ENCODE peak calls at places on chromosomes 11 and 22, in four cellular contexts. One of them, this sample, is unnamed.
A peak's percentile ranks its signal among the peaks of the same experiment; 100 is the strongest.

GRCh38 chr11:9790703-9791102 is 126.8 kb downstream of the SWAP70 start:
- DNase-seq in body of pancreas: no peak
- DNase-seq in vagina: no peak
- DNase-seq in SW480: no peak
- DNase-seq in this sample: no peak

GRCh38 chr22:23750744-23751440 is at the start of gene ZNF70:
- DNase-seq in vagina: no peak
- DNase-seq in body of pancreas: peak; percentile 95
- DNase-seq in SW480: peak; percentile 86
- DNase-seq in this sample: peak; percentile 89

GRCh38 chr11:94067010-94067409 is 45.9 kb downstream of the HEPHL1 start:
- DNase-seq in SW480: no peak
- DNase-seq in vagina: no peak
- DNase-seq in body of pancreas: no peak
- DNase-seq in this sample: no peak

GRCh38 chr22:45240810-45241631 is at the start of gene KIAA0930:
- DNase-seq in SW480: peak; percentile 63
- DNase-seq in vagina: no peak
- DNase-seq in body of pancreas: peak; percentile 81
- DNase-seq in this sample: peak; percentile 97

GRCh38 chr11:73428227-73428626 is 52.0 kb downstream of the RELT start:
- DNase-seq in vagina: no peak
- DNase-seq in SW480: no peak
- DNase-seq in body of pancreas: no peak
- DNase-seq in this sample: no peak

GRCh38 chr11:68315581-68315920 is 3.2 kb downstream of the LRP5 start:
- DNase-seq in SW480: no peak
- DNase-seq in vagina: no peak
- DNase-seq in body of pancreas: no peak
- DNase-seq in this sample: no peak

GRCh38 chr22:30565341-30565740 is 9.1 kb downstream of the GAL3ST1 start:
- DNase-seq in SW480: no peak
- DNase-seq in body of pancreas: no peak
- DNase-seq in vagina: no peak
- DNase-seq in this sample: peak; percentile 51

GRCh38 chr22:20128902-20129746 is 2.5 kb upstream of the ZDHHC8 start:
- DNase-seq in SW480: peak; percentile 35
- DNase-seq in vagina: no peak
- DNase-seq in body of pancreas: peak; percentile 40
- DNase-seq in this sample: peak; percentile 51

GRCh38 chr11:93614111-93614784 is 47.2 kb upstream of the CEP295 start:
- DNase-seq in body of pancreas: no peak
- DNase-seq in SW480: no peak
- DNase-seq in vagina: no peak
- DNase-seq in this sample: no peak

GRCh38 chr22:50270302-50271010 is at the start of gene MAPK11:
- DNase-seq in vagina: no peak
- DNase-seq in body of pancreas: peak; percentile 73
- DNase-seq in SW480: no peak
- DNase-seq in this sample: peak; percentile 72

GRCh38 chr11:124717421-124717785 is 22.3 kb upstream of the NRGN start:
- DNase-seq in vagina: no peak
- DNase-seq in SW480: no peak
- DNase-seq in body of pancreas: no peak
- DNase-seq in this sample: no peak

GRCh38 chr22:26690654-26691376 is 33.4 kb downstream of the MIAT start:
- DNase-seq in SW480: no peak
- DNase-seq in vagina: no peak
- DNase-seq in body of pancreas: no peak
- DNase-seq in this sample: no peak

GRCh38 chr11:45209904-45210699 is 63.7 kb downstream of the PRDM11 start:
- DNase-seq in vagina: peak; percentile 97
- DNase-seq in body of pancreas: peak; percentile 73
- DNase-seq in SW480: no peak
- DNase-seq in this sample: peak; percentile 29

GRCh38 chr22:38316340-38317236 is 645 bp downstream of the CSNK1E start:
- DNase-seq in SW480: peak; percentile 36
- DNase-seq in body of pancreas: peak; percentile 66
- DNase-seq in vagina: no peak
- DNase-seq in this sample: peak; percentile 67

GRCh38 chr11:128518493-128519207 is 68.7 kb downstream of the ETS1 start:
- DNase-seq in vagina: no peak
- DNase-seq in SW480: no peak
- DNase-seq in body of pancreas: no peak
- DNase-seq in this sample: no peak

GRCh38 chr22:21816787-21817496 is 50.5 kb downstream of the MAPK1 start:
- DNase-seq in SW480: no peak
- DNase-seq in body of pancreas: peak; percentile 53
- DNase-seq in vagina: no peak
- DNase-seq in this sample: peak; percentile 89

GRCh38 chr11:34600339-34601084 is 20.4 kb upstream of the EHF start:
- DNase-seq in body of pancreas: peak; percentile 90
- DNase-seq in vagina: no peak
- DNase-seq in SW480: peak; percentile 92
- DNase-seq in this sample: no peak

GRCh38 chr11:76788661-76789442 is 5.7 kb downstream of the TSKU start:
- DNase-seq in SW480: peak; percentile 78
- DNase-seq in vagina: no peak
- DNase-seq in body of pancreas: peak; percentile 57
- DNase-seq in this sample: no peak

GRCh38 chr11:83782329-83782728 is 496.2 kb upstream of the CCDC90B start:
- DNase-seq in body of pancreas: no peak
- DNase-seq in SW480: no peak
- DNase-seq in vagina: no peak
- DNase-seq in this sample: no peak

GRCh38 chr11:34359548-34359891 is 1.7 kb upstream of the ABTB2 start:
- DNase-seq in vagina: no peak
- DNase-seq in body of pancreas: no peak
- DNase-seq in SW480: no peak
- DNase-seq in this sample: no peak

GRCh38 chr22:50739894-50740293 is 1.9 kb downstream of the ACR start:
- DNase-seq in vagina: no peak
- DNase-seq in SW480: no peak
- DNase-seq in body of pancreas: no peak
- DNase-seq in this sample: no peak

GRCh38 chr22:36741204-36741793 is 34.6 kb downstream of the IFT27 start:
- DNase-seq in vagina: peak; percentile 52
- DNase-seq in SW480: no peak
- DNase-seq in body of pancreas: no peak
- DNase-seq in this sample: no peak

GRCh38 chr11:911031-911889 is 650 bp upstream of the CHID1 start:
- DNase-seq in vagina: no peak
- DNase-seq in SW480: peak; percentile 28
- DNase-seq in body of pancreas: peak; percentile 59
- DNase-seq in this sample: peak; percentile 57

GRCh38 chr11:75626692-75627536 is 41.9 kb downstream of the MAP6 start:
- DNase-seq in vagina: no peak
- DNase-seq in body of pancreas: no peak
- DNase-seq in SW480: no peak
- DNase-seq in this sample: no peak

GRCh38 chr11:132590554-132590953 is 941.7 kb downstream of the OPCML start:
- DNase-seq in body of pancreas: no peak
- DNase-seq in SW480: no peak
- DNase-seq in vagina: no peak
- DNase-seq in this sample: no peak